ENCODE peak calls at places on chromosome 3, in nine cellular contexts. X, N, L, V, G, J, R, S and U are unnamed samples.

GRCh38 chr3:13634615-13635014 is 85.7 kb downstream of the FBLN2 start:
- DNase-seq in X (no peak), N (no peak), L (no peak), V (no peak), G (no peak), J (no peak), R (no peak), S (no peak), U (no peak)

GRCh38 chr3:146817705-146818104 is 212.6 kb upstream of the PLSCR5 start:
- DNase-seq in X (no peak), N (no peak), L (peak), V (no peak), G (no peak), J (no peak), R (no peak), S (no peak), U (no peak)

GRCh38 chr3:24149032-24149431 is 203.9 kb downstream of the NR1D2 start:
- DNase-seq in X (no peak), N (no peak), L (no peak), V (no peak), G (no peak), J (peak), R (no peak), S (no peak), U (no peak)

GRCh38 chr3:127867986-127868385 is 45.7 kb upstream of the MGLL start:
- DNase-seq in X (no peak), N (no peak), L (no peak), V (no peak), G (no peak), J (no peak), R (no peak), S (no peak), U (no peak)

GRCh38 chr3:110526732-110527727 is 544.6 kb upstream of the NECTIN3 start:
- DNase-seq in X (no peak), N (no peak), L (peak), V (no peak), G (no peak), J (no peak), R (no peak), S (no peak), U (no peak)

GRCh38 chr3:189167027-189167766 is 4.6 kb upstream of the TPRG1 start:
- DNase-seq in X (peak), N (no peak), L (no peak), V (no peak), G (peak), J (no peak), R (no peak), S (no peak), U (no peak)

GRCh38 chr3:182479766-182480336 is 313.5 kb upstream of the ATP11B start:
- DNase-seq in X (no peak), N (no peak), L (no peak), V (no peak), G (no peak), J (no peak), R (no peak), S (no peak), U (no peak)

GRCh38 chr3:127853681-127854080 is 31.4 kb upstream of the MGLL start:
- DNase-seq in X (no peak), N (no peak), L (no peak), V (no peak), G (no peak), J (no peak), R (no peak), S (peak), U (no peak)

GRCh38 chr3:160851629-160852210 is 95.7 kb downstream of the PPM1L start:
- DNase-seq in X (no peak), N (no peak), L (no peak), V (no peak), G (no peak), J (no peak), R (no peak), S (no peak), U (no peak)

GRCh38 chr3:132228923-132229322 is 88.3 kb upstream of the ACP3 start:
- DNase-seq in X (no peak), N (no peak), L (peak), V (no peak), G (no peak), J (no peak), R (no peak), S (no peak), U (no peak)

GRCh38 chr3:141981084-141981483 is 104.6 kb downstream of the ATP1B3 start:
- DNase-seq in X (no peak), N (no peak), L (no peak), V (no peak), G (no peak), J (no peak), R (no peak), S (no peak), U (no peak)

GRCh38 chr3:182255095-182255600 is 538.2 kb upstream of the ATP11B start:
- DNase-seq in X (no peak), N (no peak), L (no peak), V (no peak), G (no peak), J (no peak), R (no peak), S (no peak), U (no peak)

GRCh38 chr3:66224220-66224619 is 3.4 kb downstream of the SLC25A26 start:
- DNase-seq in X (no peak), N (no peak), L (no peak), V (no peak), G (no peak), J (no peak), R (no peak), S (no peak), U (no peak)

GRCh38 chr3:156483961-156484787 is 70.7 kb downstream of the SSR3 start:
- DNase-seq in X (no peak), N (peak), L (peak), V (no peak), G (no peak), J (no peak), R (peak), S (no peak), U (no peak)

GRCh38 chr3:170863768-170864167 is 6.2 kb downstream of the RPL22L1 start:
- DNase-seq in X (no peak), N (no peak), L (no peak), V (no peak), G (no peak), J (no peak), R (no peak), S (no peak), U (no peak)

GRCh38 chr3:9946112-9947024 is 5.8 kb downstream of the PRRT3 start:
- DNase-seq in X (peak), N (peak), L (peak), V (peak), G (peak), J (peak), R (no peak), S (peak), U (peak)

GRCh38 chr3:9949115-9949514 is 3.1 kb downstream of the PRRT3 start:
- DNase-seq in X (no peak), N (no peak), L (no peak), V (no peak), G (no peak), J (no peak), R (no peak), S (peak), U (no peak)

GRCh38 chr3:9945358-9945757 is 6.8 kb downstream of the PRRT3 start:
- DNase-seq in X (no peak), N (no peak), L (no peak), V (no peak), G (no peak), J (no peak), R (no peak), S (no peak), U (no peak)

GRCh38 chr3:9948586-9948985 is 3.6 kb downstream of the PRRT3 start:
- DNase-seq in X (no peak), N (no peak), L (no peak), V (no peak), G (no peak), J (no peak), R (no peak), S (no peak), U (no peak)

GRCh38 chr3:9947025-9947995 is 4.9 kb downstream of the PRRT3 start:
- DNase-seq in X (peak), N (peak), L (peak), V (peak), G (peak), J (peak), R (no peak), S (peak), U (no peak)
- TF ChIP-seq CTCF in X (no peak), N (peak), L (peak), V (peak), G (peak), J (peak), R (no peak), S (peak), U (peak)

GRCh38 chr3:6791161-6791560 is 69.8 kb upstream of the GRM7 start:
- DNase-seq in X (no peak), N (no peak), L (no peak), V (no peak), G (no peak), J (no peak), R (no peak), S (no peak), U (no peak)
- TF ChIP-seq CTCF in X (no peak), N (no peak), L (no peak), V (no peak), G (no peak), J (no peak), R (no peak), S (no peak), U (peak)

GRCh38 chr3:77041156-77041696 is 1.3 kb downstream of the ROBO2 start:
- DNase-seq in X (no peak), N (no peak), L (no peak), V (no peak), G (no peak), J (no peak), R (no peak), S (no peak), U (no peak)

GRCh38 chr3:77039606-77040553 is at the start of gene ROBO2:
- DNase-seq in X (peak), N (peak), L (peak), V (peak), G (no peak), J (peak), R (no peak), S (peak), U (peak)

GRCh38 chr3:77045686-77046085 is 5.8 kb downstream of the ROBO2 start:
- DNase-seq in X (no peak), N (no peak), L (no peak), V (no peak), G (no peak), J (no peak), R (no peak), S (no peak), U (no peak)

GRCh38 chr3:77041756-77042155 is 1.9 kb downstream of the ROBO2 start:
- DNase-seq in X (no peak), N (no peak), L (no peak), V (no peak), G (no peak), J (no peak), R (no peak), S (no peak), U (no peak)

DNA sequence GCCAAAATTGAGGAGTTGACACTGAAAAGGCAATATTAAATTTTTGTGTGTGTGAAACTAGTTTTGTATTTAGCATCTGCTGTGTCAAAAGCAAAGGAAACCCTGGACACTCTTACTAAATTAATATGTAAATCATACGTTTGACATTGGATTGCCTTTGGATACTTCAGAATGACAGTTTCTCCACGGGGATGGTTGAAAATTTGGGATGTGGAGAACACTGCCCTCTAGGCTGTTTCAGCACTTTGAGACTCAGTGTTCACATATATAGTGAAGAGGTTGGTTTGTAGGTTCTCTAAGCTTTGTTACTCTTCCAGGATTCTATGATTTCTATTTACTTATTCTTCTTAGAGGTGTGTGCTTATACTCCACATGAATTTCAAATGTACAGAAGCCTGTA is 3.0 kb downstream of the ROBO2 start:
- DNase-seq in X (no peak), N (no peak), L (no peak), V (no peak), G (no peak), J (no peak), R (no peak), S (no peak), U (no peak)
- TF ChIP-seq CTCF in X (no peak), N (no peak), L (no peak), V (no peak), G (no peak), J (no peak), R (no peak), S (peak), U (peak)

DNA sequence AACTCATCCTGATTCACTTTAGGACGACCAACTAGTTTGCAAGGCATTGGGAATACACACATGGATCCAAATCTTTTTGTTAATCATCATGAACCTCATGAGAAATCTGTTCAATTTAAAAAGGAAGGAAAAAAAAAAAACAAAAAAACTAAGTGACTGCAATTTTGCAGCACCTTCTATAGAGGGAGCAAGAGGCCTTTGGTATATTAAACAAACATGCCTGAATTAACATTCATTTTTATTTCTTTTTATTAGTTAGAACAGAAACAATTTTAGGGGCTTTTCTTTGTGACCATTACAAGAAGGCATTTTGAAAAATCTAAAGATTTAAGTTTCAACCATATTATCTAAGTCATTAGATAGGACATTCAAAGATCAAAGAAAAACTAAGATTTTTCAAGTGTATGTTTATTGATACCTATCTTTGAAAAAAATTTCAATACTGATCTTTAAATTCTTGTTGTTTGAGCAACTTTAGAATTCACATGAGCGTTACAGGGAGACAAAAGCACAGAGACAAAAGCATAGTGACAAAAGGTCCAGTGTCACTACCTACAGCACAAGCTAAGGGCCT is 182.4 kb downstream of the CBLB start:
- DNase-seq in X (no peak), N (no peak), L (peak), V (no peak), G (no peak), J (no peak), R (no peak), S (no peak), U (no peak)
- TF ChIP-seq CTCF in X (peak), N (peak), L (peak), V (peak), G (peak), J (peak), R (peak), S (peak), U (peak)